ENCODE peak calls at places on chromosomes 6 and 20, in five cellular contexts. T is activated naive CD4-positive, alpha-beta T cell treated with anti-CD3 and anti-CD28 coated beads, Interleukin-2, amount 50 U/mL, for 16 hours; G is T1000; A is OCI-LY7; U is left ventricle myocardium inferior. S is an unnamed sample.

GRCh38 chr6:11598687-11599086 is 61.1 kb downstream of the TMEM170B start:
- DNase-seq in T (no peak), G (no peak), A (no peak), U (no peak), S (no peak)

GRCh38 chr20:2693286-2693995 is 861 bp downstream of the EBF4 start:
- DNase-seq in T (peak; percentile 49), G (no peak), A (no peak), U (peak; percentile 44), S (no peak)

GRCh38 chr6:109344226-109344625 is 38.0 kb downstream of the CD164 start:
- DNase-seq in T (no peak), G (no peak), A (no peak), U (no peak), S (no peak)

GRCh38 chr6:44034931-44035345 is 92.3 kb downstream of the MRPL14 start:
- DNase-seq in T (no peak), G (no peak), A (no peak), U (no peak), S (no peak)

GRCh38 chr20:62860924-62861691 is 514 bp downstream of the TCFL5 start:
- DNase-seq in T (peak; percentile 56), G (no peak), A (peak; percentile 45), U (no peak), S (no peak)

GRCh38 chr6:144134176-144134575 is 16.1 kb upstream of the STX11 start:
- DNase-seq in T (no peak), G (no peak), A (no peak), U (no peak), S (no peak)

GRCh38 chr6:4287811-4288244 is 152.5 kb upstream of the ECI2 start:
- DNase-seq in T (no peak), G (no peak), A (no peak), U (no peak), S (no peak)

GRCh38 chr6:160102956-160103824 is 18.4 kb upstream of the SLC22A1 start:
- DNase-seq in T (no peak), G (no peak), A (peak; percentile 47), U (no peak), S (no peak)

GRCh38 chr20:38590682-38591483 is 9.9 kb downstream of the ADIG start:
- DNase-seq in T (no peak), G (no peak), A (no peak), U (no peak), S (no peak)

GRCh38 chr6:34912715-34913464 is 23.8 kb downstream of the ANKS1A start:
- DNase-seq in T (peak; percentile 15), G (no peak), A (peak; percentile 10), U (no peak), S (no peak)

GRCh38 chr6:110573537-110573936 is 97.1 kb upstream of the SLC22A16 start:
- DNase-seq in T (no peak), G (no peak), A (no peak), U (no peak), S (no peak)

GRCh38 chr6:40563111-40563510 is 24.1 kb downstream of the LRFN2 start:
- DNase-seq in T (no peak), G (no peak), A (no peak), U (no peak), S (no peak)

GRCh38 chr6:53986165-53986720 is 125.0 kb upstream of the MLIP start:
- DNase-seq in T (no peak), G (peak; percentile 10), A (peak; percentile 9), U (peak; percentile 19), S (no peak)

GRCh38 chr6:168666170-168666569 is 225.2 kb downstream of the SMOC2 start:
- DNase-seq in T (no peak), G (no peak), A (no peak), U (no peak), S (no peak)

GRCh38 chr6:43873806-43874714 is 104.0 kb downstream of the VEGFA start:
- DNase-seq in T (no peak), G (no peak), A (no peak), U (no peak), S (no peak)

GRCh38 chr20:3744806-3745685 is 12.6 kb downstream of the HSPA12B start:
- DNase-seq in T (peak; percentile 78), G (peak; percentile 3), A (peak; percentile 87), U (peak; percentile 70), S (no peak)

GRCh38 chr6:167918507-167919278 is 78.8 kb upstream of the KIF25 start:
- DNase-seq in T (no peak), G (no peak), A (no peak), U (no peak), S (no peak)

GRCh38 chr6:142482249-142482648 is 180.4 kb downstream of the ADGRG6 start:
- DNase-seq in T (no peak), G (no peak), A (no peak), U (no peak), S (peak; percentile 3)

GRCh38 chr6:47698342-47698787 is at the start of gene ADGRF4:
- DNase-seq in T (no peak), G (peak; percentile 65), A (no peak), U (no peak), S (no peak)

GRCh38 chr20:25316506-25317190 is 68.8 kb downstream of the PYGB start:
- DNase-seq in T (peak; percentile 4), G (no peak), A (no peak), U (no peak), S (no peak)

GRCh38 chr6:159107451-159108260 is 61.5 kb upstream of the FNDC1 start:
- DNase-seq in T (peak; percentile 41), G (no peak), A (peak; percentile 98), U (no peak), S (no peak)

GRCh38 chr6:140062042-140063041 is 687.9 kb upstream of the CITED2 start:
- DNase-seq in T (no peak), G (peak; percentile 26), A (no peak), U (peak; percentile 46), S (no peak)

GRCh38 chr6:71602385-71602949 is 283.9 kb upstream of the RIMS1 start:
- DNase-seq in T (no peak), G (no peak), A (no peak), U (no peak), S (no peak)

GRCh38 chr6:24126586-24127192 is 674 bp downstream of the NRSN1 start:
- DNase-seq in T (no peak), G (peak; percentile 29), A (peak; percentile 39), U (no peak), S (no peak)

GRCh38 chr20:1334761-1335160 is 5.8 kb upstream of the SDCBP2 start:
- DNase-seq in T (no peak), G (no peak), A (peak; percentile 9), U (no peak), S (peak; percentile 18)

GRCh38 chr6:31075528-31075927 is 36.8 kb downstream of the C6orf15 start:
- DNase-seq in T (no peak), G (no peak), A (no peak), U (no peak), S (no peak)

GRCh38 chr20:62387219-62387913 is 463 bp downstream of the RPS21 start:
- DNase-seq in T (no peak), G (no peak), A (peak; percentile 29), U (no peak), S (no peak)

GRCh38 chr20:3209946-3210317 is 634 bp downstream of the ITPA start:
- DNase-seq in T (no peak), G (no peak), A (peak; percentile 16), U (no peak), S (no peak)